ENCODE peak calls at places on chromosomes 12 and 14, in four cellular contexts. D is NCI-H1092 treated with DMSO at 0.1 percent for 48 hours, H is GM19239, Z is anterior cingulate cortex. A is an unnamed sample.

GRCh38 chr14:61472801-61473376 is 151.5 kb downstream of the PRKCH start:
- DNase-seq in H (no peak), D (no peak), Z (no peak), A (no peak)

GRCh38 chr12:29783773-29784666 is at the start of gene TMTC1:
- DNase-seq in H (no peak), Z (peak), D (peak), A (peak)

GRCh38 chr14:100292776-100293461 is 13.3 kb downstream of the SLC25A29 start:
- DNase-seq in Z (no peak), H (no peak), D (no peak), A (peak)

GRCh38 chr14:95098984-95099599 is 58.2 kb downstream of the DICER1 start:
- DNase-seq in H (no peak), Z (peak), D (peak), A (no peak)

GRCh38 chr12:25315388-25315787 is 64.7 kb upstream of the KRAS start:
- DNase-seq in Z (no peak), D (no peak), H (no peak), A (no peak)

GRCh38 chr12:2208837-2209236 is 156.1 kb downstream of the CACNA1C start:
- DNase-seq in H (no peak), D (no peak), Z (no peak), A (no peak)

GRCh38 chr14:57071639-57072038 is 197.1 kb downstream of the EXOC5 start:
- DNase-seq in D (no peak), Z (no peak), H (no peak), A (no peak)

GRCh38 chr12:127025545-127025944 is 1241.4 kb upstream of the TMEM132C start:
- DNase-seq in D (no peak), Z (no peak), H (no peak), A (no peak)

GRCh38 chr12:17588968-17589367 is 501.0 kb downstream of the RERGL start:
- DNase-seq in Z (no peak), D (peak), H (no peak), A (no peak)

GRCh38 chr12:104805186-104805585 is 152.9 kb downstream of the SLC41A2 start:
- DNase-seq in H (no peak), Z (no peak), D (no peak), A (no peak)

GRCh38 chr14:68690106-68690960 is 102.5 kb downstream of the ZFP36L1 start:
- DNase-seq in D (no peak), H (no peak), Z (no peak), A (no peak)

GRCh38 chr14:29243355-29243754 is 476.8 kb downstream of the FOXG1 start:
- DNase-seq in Z (no peak), H (no peak), D (no peak), A (no peak)

GRCh38 chr12:28083816-28084678 is 106.2 kb upstream of the CCDC91 start:
- DNase-seq in H (no peak), D (no peak), Z (no peak), A (no peak)

GRCh38 chr12:93743229-93743998 is 66.2 kb downstream of the CRADD start:
- DNase-seq in Z (no peak), D (no peak), H (no peak), A (no peak)

GRCh38 chr12:14238224-14238792 is 127.2 kb upstream of the ATF7IP start:
- DNase-seq in H (no peak), D (peak), Z (no peak), A (no peak)

GRCh38 chr14:87888136-87888999 is 104.6 kb downstream of the GALC start:
- DNase-seq in Z (no peak), D (peak), H (no peak), A (no peak)

GRCh38 chr12:111270773-111271172 is 98.1 kb downstream of the PHETA1 start:
- DNase-seq in D (no peak), H (no peak), Z (no peak), A (no peak)

GRCh38 chr12:67651380-67651695 is 2.8 kb downstream of the DYRK2 start:
- DNase-seq in Z (no peak), H (peak), D (no peak), A (peak)

GRCh38 chr14:93949511-93950075 is 22.4 kb downstream of the FAM181A start:
- DNase-seq in Z (no peak), H (no peak), D (no peak), A (no peak)

GRCh38 chr12:14741942-14742341 is 45.5 kb upstream of the GUCY2C start:
- DNase-seq in H (no peak), D (no peak), Z (no peak), A (no peak)

GRCh38 chr12:48285751-48286650 is 64.7 kb downstream of the ZNF641 start:
- DNase-seq in D (no peak), Z (no peak), H (no peak), A (no peak)

GRCh38 chr12:2984249-2984648 is 25.1 kb downstream of the TEAD4 start:
- DNase-seq in H (no peak), Z (no peak), D (no peak), A (no peak)